ENCODE peak calls at places on chromosomes 2 and 18, in six cellular contexts. S is left ventricle myocardium inferior, Q is neural crest cell, B is Calu3, X is psoas muscle, E is activated B cell treated with CpG ODN at 0.5 μM for 24 hours. D is an unnamed sample.

GRCh38 chr18:3489462-3489861 is 39.5 kb downstream of the TGIF1 start:
- DNase-seq in S (no peak), Q (no peak), B (no peak), X (no peak), E (no peak), D (no peak)

GRCh38 chr2:165067958-165068612 is 112.8 kb upstream of the SLC38A11 start:
- DNase-seq in S (peak), Q (peak), B (peak), X (no peak), E (no peak), D (no peak)

GRCh38 chr2:207831569-207832248 is 62.0 kb upstream of the FZD5 start:
- DNase-seq in S (no peak), Q (no peak), B (no peak), X (no peak), E (no peak), D (no peak)

GRCh38 chr2:179655627-179656026 is 205.8 kb downstream of the ZNF385B start:
- DNase-seq in S (no peak), Q (no peak), B (no peak), X (no peak), E (no peak), D (no peak)

GRCh38 chr2:142180820-142181533 is 50.2 kb upstream of the LRP1B start:
- DNase-seq in S (no peak), Q (peak), B (peak), X (peak), E (no peak), D (no peak)

GRCh38 chr18:56127322-56128099 is 510.9 kb downstream of the TXNL1 start:
- DNase-seq in S (no peak), Q (no peak), B (no peak), X (no peak), E (no peak), D (no peak)

GRCh38 chr18:74898965-74899364 is 301.3 kb downstream of the ZNF407 start:
- DNase-seq in S (no peak), Q (no peak), B (no peak), X (no peak), E (no peak), D (no peak)

GRCh38 chr2:101002562-101003277 is 631 bp downstream of the RPL31 start:
- DNase-seq in S (no peak), Q (no peak), B (no peak), X (no peak), E (no peak), D (no peak)

GRCh38 chr2:239780236-239780997 is 244.7 kb downstream of the NDUFA10 start:
- DNase-seq in S (no peak), Q (no peak), B (no peak), X (no peak), E (no peak), D (peak)

GRCh38 chr18:38368886-38369285 is 803.3 kb upstream of the CELF4 start:
- DNase-seq in S (no peak), Q (no peak), B (no peak), X (no peak), E (no peak), D (no peak)

GRCh38 chr2:72149556-72150156 is 2.0 kb upstream of the CYP26B1 start:
- DNase-seq in S (peak), Q (no peak), B (no peak), X (no peak), E (no peak), D (peak)

GRCh38 chr18:3212636-3213035 is 7.1 kb downstream of the MYOM1 start:
- DNase-seq in S (no peak), Q (no peak), B (no peak), X (no peak), E (no peak), D (no peak)

GRCh38 chr18:11066038-11066437 is 83.3 kb downstream of the PIEZO2 start:
- DNase-seq in S (no peak), Q (no peak), B (no peak), X (no peak), E (no peak), D (no peak)

GRCh38 chr2:141554810-141555209 is 576.0 kb downstream of the LRP1B start:
- DNase-seq in S (no peak), Q (peak), B (peak), X (no peak), E (no peak), D (no peak)

GRCh38 chr2:96423281-96423680 is 81.9 kb downstream of the NEURL3 start:
- DNase-seq in S (no peak), Q (no peak), B (no peak), X (no peak), E (no peak), D (no peak)

GRCh38 chr2:152411154-152411553 is 76.2 kb downstream of the FMNL2 start:
- DNase-seq in S (no peak), Q (no peak), B (no peak), X (no peak), E (no peak), D (no peak)

GRCh38 chr2:201833796-201834195 is 27.5 kb downstream of the CDK15 start:
- DNase-seq in S (no peak), Q (no peak), B (no peak), X (no peak), E (no peak), D (no peak)

GRCh38 chr2:24021122-24021998 is 11.5 kb downstream of the MFSD2B start:
- DNase-seq in S (no peak), Q (no peak), B (peak), X (no peak), E (no peak), D (no peak)

GRCh38 chr2:201909961-201910361 is 103.6 kb downstream of the CDK15 start:
- DNase-seq in S (no peak), Q (no peak), B (no peak), X (no peak), E (no peak), D (no peak)

GRCh38 chr2:85905891-85906290 is 17.1 kb upstream of the ST3GAL5 start:
- DNase-seq in S (no peak), Q (no peak), B (no peak), X (no peak), E (no peak), D (no peak)

GRCh38 chr18:2173464-2173863 is 397.8 kb downstream of the METTL4 start:
- DNase-seq in S (peak), Q (no peak), B (peak), X (no peak), E (no peak), D (no peak)

GRCh38 chr2:35428548-35428947 is 927.0 kb upstream of the CRIM1 start:
- DNase-seq in S (no peak), Q (peak), B (peak), X (no peak), E (no peak), D (no peak)

GRCh38 chr2:106886916-106887758 is 1.2 kb upstream of the ST6GAL2 start:
- DNase-seq in S (peak), Q (peak), B (no peak), X (no peak), E (no peak), D (no peak)

GRCh38 chr2:73716518-73717250 is 20.5 kb downstream of the TPRKB start:
- DNase-seq in S (no peak), Q (no peak), B (no peak), X (no peak), E (no peak), D (no peak)

GRCh38 chr18:183769-184168 is 25.4 kb downstream of the USP14 start:
- DNase-seq in S (no peak), Q (no peak), B (no peak), X (no peak), E (no peak), D (no peak)

GRCh38 chr2:148990968-148991367 is 47.5 kb upstream of the LYPD6B start:
- DNase-seq in S (no peak), Q (no peak), B (no peak), X (no peak), E (no peak), D (no peak)

GRCh38 chr2:136171223-136171622 is 53.3 kb upstream of the CXCR4 start:
- DNase-seq in S (no peak), Q (no peak), B (no peak), X (no peak), E (no peak), D (no peak)
- TF ChIP-seq CTCF in S (no peak), Q (no peak), B (no peak), X (no peak), E (no peak), D (no peak)

GRCh38 chr18:7805096-7805495 is 238.0 kb downstream of the PTPRM start:
- DNase-seq in S (no peak), Q (no peak), B (no peak), X (no peak), E (no peak), D (no peak)

GRCh38 chr18:7808054-7808453 is 240.9 kb downstream of the PTPRM start:
- DNase-seq in S (no peak), Q (no peak), B (no peak), X (no peak), E (no peak), D (no peak)

GRCh38 chr18:7803956-7804469 is 236.9 kb downstream of the PTPRM start:
- DNase-seq in S (no peak), Q (no peak), B (no peak), X (no peak), E (no peak), D (no peak)

GRCh38 chr18:7808992-7809391 is 241.9 kb downstream of the PTPRM start:
- DNase-seq in S (no peak), Q (no peak), B (no peak), X (no peak), E (no peak), D (no peak)

GRCh38 chr18:7805880-7806279 is 238.8 kb downstream of the PTPRM start:
- DNase-seq in S (no peak), Q (no peak), B (no peak), X (no peak), E (no peak), D (no peak)
- TF ChIP-seq CTCF in S (peak), Q (no peak), B (no peak), X (no peak), E (no peak), D (no peak)

GRCh38 chr2:119430023-119430498 is 1.6 kb upstream of the TMEM37 start:
- DNase-seq in S (no peak), Q (no peak), B (no peak), X (no peak), E (no peak), D (no peak)

GRCh38 chr2:119429225-119430000 is 2.2 kb upstream of the TMEM37 start:
- DNase-seq in S (no peak), Q (no peak), B (no peak), X (no peak), E (no peak), D (no peak)

GRCh38 chr2:119432882-119433522 is 1.3 kb downstream of the TMEM37 start:
- DNase-seq in S (no peak), Q (no peak), B (no peak), X (no peak), E (no peak), D (no peak)

GRCh38 chr2:119431976-119432881 is 575 bp downstream of the TMEM37 start:
- DNase-seq in S (no peak), Q (no peak), B (no peak), X (no peak), E (no peak), D (no peak)

GRCh38 chr2:119431155-119431975 is at the start of gene TMEM37:
- DNase-seq in S (peak), Q (peak), B (peak), X (peak), E (peak), D (no peak)
- TF ChIP-seq CTCF in S (no peak), Q (no peak), B (no peak), X (no peak), E (no peak), D (no peak)

GRCh38 chr2:10680957-10681356 is 8.8 kb downstream of the NOL10 start:
- DNase-seq in S (no peak), Q (no peak), B (no peak), X (no peak), E (no peak), D (no peak)

GRCh38 chr2:10680214-10680613 is 9.6 kb downstream of the NOL10 start:
- DNase-seq in S (no peak), Q (no peak), B (no peak), X (no peak), E (no peak), D (no peak)

GRCh38 chr2:10675126-10675525 is 14.6 kb downstream of the NOL10 start:
- DNase-seq in S (no peak), Q (no peak), B (no peak), X (no peak), E (no peak), D (no peak)

GRCh38 chr2:10678225-10678624 is 11.6 kb downstream of the NOL10 start:
- DNase-seq in S (no peak), Q (no peak), B (no peak), X (no peak), E (no peak), D (no peak)
- TF ChIP-seq CTCF in S (no peak), Q (peak), B (peak), X (no peak), E (no peak), D (peak)